ENCODE peak calls at places on chromosome 16, in eight cellular contexts. Q is NCI-H2081; K is fibroblast of the aortic adventitia; X is AG08395; O is HTR-8/SVneo; M is NAMALWA; C is stimulated activated CD4-positive, alpha-beta T cell treated with anti-CD3 and anti-CD28 coated beads, Interleukin-2, amount 100 ng/mL, for 4 hours; G is iPS-NIHi11. L is an unnamed sample.

GRCh38 chr16:30985401-30986128 is 558 bp downstream of the HSD3B7 start:
- DNase-seq in G (peak; percentile 87), C (no peak), X (peak; percentile 75), M (no peak), Q (peak; percentile 13), O (peak; percentile 51), K (peak; percentile 16), L (peak; percentile 20)

GRCh38 chr16:19219836-19220235 is 51.8 kb downstream of the SYT17 start:
- DNase-seq in O (no peak), G (no peak), M (no peak), K (no peak), C (no peak), Q (no peak), X (no peak), L (no peak)

GRCh38 chr16:87131996-87132345 is 185.2 kb downstream of the C16orf95 start:
- DNase-seq in O (no peak), X (no peak), M (no peak), Q (no peak), G (no peak), C (no peak), K (no peak), L (no peak)

GRCh38 chr16:87384162-87384999 is 805 bp upstream of the FBXO31 start:
- DNase-seq in M (peak; percentile 44), K (no peak), X (no peak), Q (peak; percentile 52), G (peak; percentile 48), O (no peak), C (no peak), L (no peak)

GRCh38 chr16:78925071-78925714 is 675.3 kb downstream of the MAF start:
- DNase-seq in O (no peak), C (peak; percentile 9), M (peak; percentile 56), K (no peak), X (no peak), Q (no peak), G (peak; percentile 47), L (no peak)

GRCh38 chr16:89350701-89351380 is 133.3 kb downstream of the ZNF778 start:
- DNase-seq in M (no peak), G (no peak), O (no peak), X (no peak), Q (no peak), K (no peak), C (peak; percentile 64), L (no peak)

GRCh38 chr16:2838928-2839327 is 8.8 kb downstream of the ZG16B start:
- DNase-seq in O (peak; percentile 91), C (no peak), G (peak; percentile 92), Q (peak; percentile 56), M (peak; percentile 64), X (peak; percentile 86), K (peak; percentile 88), L (peak; percentile 57)

GRCh38 chr16:68093816-68094613 is 8.8 kb downstream of the NFATC3 start:
- DNase-seq in K (peak; percentile 69), G (no peak), Q (no peak), X (peak; percentile 50), C (no peak), O (no peak), M (peak; percentile 66), L (peak; percentile 53)

GRCh38 chr16:19005561-19006445 is 22.1 kb downstream of the TMC7 start:
- DNase-seq in M (no peak), K (peak; percentile 44), C (no peak), X (peak; percentile 40), Q (no peak), G (peak; percentile 61), O (no peak), L (no peak)

GRCh38 chr16:67269766-67270165 is 9.6 kb upstream of the PLEKHG4 start:
- DNase-seq in M (no peak), Q (no peak), C (no peak), G (no peak), K (peak; percentile 84), X (peak; percentile 61), O (no peak), L (no peak)

GRCh38 chr16:54284931-54285413 is 1.6 kb downstream of the IRX3 start:
- DNase-seq in G (no peak), M (no peak), C (no peak), K (peak; percentile 25), O (no peak), Q (no peak), X (no peak), L (peak; percentile 14)

GRCh38 chr16:11333696-11334095 is 11.6 kb upstream of the RMI2 start:
- DNase-seq in K (no peak), O (no peak), C (no peak), M (no peak), G (no peak), Q (no peak), X (no peak), L (no peak)

GRCh38 chr16:80263848-80264694 is 276.7 kb upstream of the DYNLRB2 start:
- DNase-seq in Q (no peak), K (no peak), X (no peak), O (no peak), C (no peak), M (no peak), G (no peak), L (no peak)

GRCh38 chr16:85428168-85428898 is 184.8 kb upstream of the GSE1 start:
- DNase-seq in C (peak; percentile 18), M (peak; percentile 90), Q (peak; percentile 30), O (peak; percentile 45), K (peak; percentile 28), X (no peak), G (peak; percentile 65), L (no peak)

GRCh38 chr16:85255777-85256176 is 143.5 kb upstream of the CIBAR2 start:
- DNase-seq in G (no peak), X (no peak), Q (no peak), K (no peak), O (no peak), C (no peak), M (no peak), L (no peak)

GRCh38 chr16:14489460-14489859 is 140.6 kb downstream of the PARN start:
- DNase-seq in C (no peak), O (peak; percentile 35), G (peak; percentile 59), X (peak; percentile 68), Q (no peak), K (peak; percentile 21), M (peak; percentile 65), L (peak; percentile 78)

GRCh38 chr16:49366669-49367068 is 6.9 kb upstream of the C16orf78 start:
- DNase-seq in O (no peak), M (peak; percentile 25), X (no peak), Q (no peak), G (no peak), K (no peak), C (no peak), L (no peak)

GRCh38 chr16:10067406-10067805 is 114.8 kb downstream of the GRIN2A start:
- DNase-seq in O (no peak), M (no peak), Q (no peak), X (peak; percentile 31), C (no peak), G (no peak), K (no peak), L (peak; percentile 22)

GRCh38 chr16:22192261-22193133 is 13.6 kb upstream of the EEF2K start:
- DNase-seq in G (no peak), Q (no peak), M (peak; percentile 87), K (peak; percentile 98), O (no peak), X (peak; percentile 82), C (peak; percentile 46), L (peak; percentile 93)

GRCh38 chr16:88658714-88659113 is 4.2 kb downstream of the MVD start:
- DNase-seq in O (no peak), C (no peak), K (no peak), X (no peak), Q (no peak), M (no peak), G (no peak), L (no peak)

GRCh38 chr16:79463839-79464238 is 136.7 kb downstream of the MAF start:
- DNase-seq in G (no peak), K (no peak), M (no peak), X (no peak), O (no peak), C (no peak), Q (no peak), L (no peak)

GRCh38 chr16:54097774-54098173 is 188.8 kb downstream of the IRX3 start:
- DNase-seq in X (no peak), K (no peak), M (no peak), C (no peak), G (no peak), Q (no peak), O (no peak), L (no peak)

GRCh38 chr16:27867122-27868110 is 196.1 kb downstream of the GSG1L start:
- DNase-seq in Q (peak; percentile 22), M (peak; percentile 77), G (peak; percentile 99), O (peak; percentile 62), X (peak; percentile 83), C (peak; percentile 11), K (peak; percentile 47), L (no peak)

GRCh38 chr16:1398351-1398750 is 16.2 kb downstream of the UNKL start:
- DNase-seq in G (peak; percentile 3), Q (no peak), M (no peak), C (no peak), X (no peak), K (no peak), O (no peak), L (no peak)

GRCh38 chr16:13110124-13110796 is 208.9 kb downstream of the SHISA9 start:
- DNase-seq in G (peak; percentile 22), O (no peak), X (peak; percentile 25), C (no peak), M (no peak), K (no peak), Q (no peak), L (peak; percentile 85)

GRCh38 chr16:89720859-89721643 is at the start of the genes VPS9D1 and ZNF276:
- DNase-seq in X (peak; percentile 81), Q (peak; percentile 61), O (peak; percentile 54), G (peak; percentile 85), M (peak; percentile 83), C (peak; percentile 85), K (peak; percentile 73), L (peak; percentile 78)

GRCh38 chr16:57001026-57001669 is 11.8 kb downstream of the NLRC5 start:
- DNase-seq in X (no peak), K (no peak), O (no peak), G (no peak), Q (no peak), M (no peak), C (no peak), L (no peak)

GRCh38 chr16:50460538-50461399 is 87.4 kb upstream of the NKD1 start:
- DNase-seq in X (no peak), G (no peak), M (no peak), O (no peak), K (no peak), Q (no peak), C (no peak), L (no peak)

GRCh38 chr16:87410958-87411357 is 18.8 kb downstream of the MAP1LC3B start:
- DNase-seq in G (peak; percentile 48), K (no peak), O (no peak), Q (no peak), X (no peak), C (no peak), M (no peak), L (no peak)

GRCh38 chr16:30535106-30535776 is 583 bp upstream of the ZNF747 start:
- DNase-seq in C (peak; percentile 30), X (no peak), O (no peak), K (no peak), G (no peak), Q (no peak), M (no peak), L (no peak)

GRCh38 chr16:67537636-67538591 is 9.3 kb downstream of the RIPOR1 start:
- DNase-seq in C (peak; percentile 52), M (no peak), G (peak; percentile 78), O (peak; percentile 60), X (peak; percentile 62), K (no peak), Q (no peak), L (no peak)

L was measured in fibroblast of gingiva.